ENCODE peak calls at places on chromosomes 16 and 17, in seven cellular contexts. J, V, Q, G, W, I and O are unnamed samples.
A peak's percentile ranks its signal among the peaks of the same experiment; 100 is the strongest.

GRCh38 chr16:82008957-82009592 is 2.2 kb downstream of the SDR42E1 start:
- DNase-seq in W (no peak), V (no peak), I (no peak), G (no peak), J (no peak), Q (no peak), O (no peak)

GRCh38 chr16:74450236-74450635 is 29.0 kb upstream of the CLEC18B start:
- DNase-seq in J (no peak), I (no peak), G (no peak), W (no peak), Q (no peak), V (peak; percentile 22), O (no peak)

GRCh38 chr16:30722443-30722842 is 23.5 kb downstream of the SRCAP start:
- DNase-seq in Q (peak; percentile 31), W (no peak), J (no peak), I (no peak), V (no peak), G (no peak), O (no peak)

GRCh38 chr17:49823614-49824013 is 24.3 kb downstream of the TAC4 start:
- DNase-seq in G (no peak), J (no peak), V (no peak), Q (no peak), W (no peak), I (no peak), O (no peak)

GRCh38 chr17:29256116-29256515 is 9.5 kb downstream of the CRYBA1 start:
- DNase-seq in W (no peak), G (no peak), I (no peak), J (no peak), Q (no peak), V (no peak), O (no peak)

GRCh38 chr17:1787301-1787902 is 25.5 kb downstream of the SERPINF1 start:
- DNase-seq in I (peak; percentile 99), Q (no peak), G (no peak), W (no peak), J (peak; percentile 64), V (peak; percentile 91), O (no peak)

GRCh38 chr17:45812102-45812501 is 28.0 kb downstream of the CRHR1 start:
- DNase-seq in V (peak; percentile 5), I (peak; percentile 40), Q (peak; percentile 30), G (no peak), W (no peak), J (no peak), O (no peak)

GRCh38 chr16:75288181-75288580 is 36.8 kb upstream of the BCAR1 start:
- DNase-seq in J (no peak), Q (no peak), G (no peak), V (no peak), I (no peak), W (no peak), O (no peak)

GRCh38 chr16:68223072-68223471 is 12.9 kb downstream of the ESRP2 start:
- DNase-seq in I (no peak), V (no peak), W (no peak), Q (no peak), J (no peak), G (no peak), O (no peak)

GRCh38 chr17:34131386-34131785 is 123.7 kb upstream of the CCL2 start:
- DNase-seq in V (no peak), I (no peak), G (no peak), W (no peak), J (peak; percentile 47), Q (no peak), O (no peak)

GRCh38 chr17:8122923-8123694 is 797 bp downstream of the HES7 start:
- DNase-seq in V (peak; percentile 34), G (no peak), W (peak; percentile 83), Q (peak; percentile 36), J (peak; percentile 25), I (peak; percentile 39), O (no peak)

GRCh38 chr17:28552201-28552999 is at the start of gene UNC119:
- DNase-seq in I (peak; percentile 89), J (peak; percentile 67), W (peak; percentile 96), V (peak; percentile 72), G (peak; percentile 69), Q (peak; percentile 84), O (peak; percentile 53)

GRCh38 chr16:9966569-9967157 is 215.6 kb downstream of the GRIN2A start:
- DNase-seq in V (no peak), Q (peak; percentile 3), G (no peak), J (no peak), W (no peak), I (no peak), O (no peak)

GRCh38 chr16:31700200-31700529 is 172.5 kb downstream of the AHSP start:
- DNase-seq in V (no peak), J (no peak), G (no peak), W (no peak), Q (no peak), I (peak; percentile 87), O (no peak)

GRCh38 chr17:59513934-59514841 is 51.2 kb upstream of the DHX40 start:
- DNase-seq in V (peak; percentile 90), G (peak; percentile 93), W (no peak), Q (peak; percentile 54), I (peak; percentile 26), J (peak; percentile 77), O (no peak)

GRCh38 chr16:57513371-57514102 is 22.8 kb downstream of the CCDC102A start:
- DNase-seq in Q (no peak), J (no peak), W (no peak), G (peak; percentile 68), I (no peak), V (no peak), O (no peak)

GRCh38 chr17:3552916-3553315 is 4.7 kb downstream of the TRPV3 start:
- DNase-seq in Q (no peak), I (no peak), V (no peak), W (no peak), J (no peak), G (no peak), O (no peak)

GRCh38 chr16:14501331-14502255 is 128.5 kb downstream of the PARN start:
- DNase-seq in J (peak; percentile 84), W (peak; percentile 88), V (peak; percentile 98), I (peak; percentile 78), G (peak; percentile 84), Q (peak; percentile 53), O (no peak)

GRCh38 chr17:13646969-13647368 is 45.2 kb upstream of the HS3ST3A1 start:
- DNase-seq in J (no peak), G (no peak), I (no peak), V (no peak), W (no peak), Q (no peak), O (no peak)

GRCh38 chr17:32266389-32267269 is 997 bp downstream of the RHBDL3 start:
- DNase-seq in W (peak; percentile 91), G (no peak), V (no peak), J (no peak), I (no peak), Q (peak; percentile 53), O (no peak)

GRCh38 chr17:79776378-79777165 is 1.4 kb upstream of the CBX2 start:
- DNase-seq in I (peak; percentile 28), W (no peak), Q (peak; percentile 1), J (no peak), G (no peak), V (no peak), O (no peak)
- H3K4me3 ChIP-seq in I (peak overlapping the region; percentile 93), W (peak overlapping the region; percentile 71), Q (peak overlapping the region; percentile 49), J (peak overlapping the region; percentile 55), G (no peak overlapping the region), V (no peak overlapping the region), O (no peak overlapping the region)

DNA sequence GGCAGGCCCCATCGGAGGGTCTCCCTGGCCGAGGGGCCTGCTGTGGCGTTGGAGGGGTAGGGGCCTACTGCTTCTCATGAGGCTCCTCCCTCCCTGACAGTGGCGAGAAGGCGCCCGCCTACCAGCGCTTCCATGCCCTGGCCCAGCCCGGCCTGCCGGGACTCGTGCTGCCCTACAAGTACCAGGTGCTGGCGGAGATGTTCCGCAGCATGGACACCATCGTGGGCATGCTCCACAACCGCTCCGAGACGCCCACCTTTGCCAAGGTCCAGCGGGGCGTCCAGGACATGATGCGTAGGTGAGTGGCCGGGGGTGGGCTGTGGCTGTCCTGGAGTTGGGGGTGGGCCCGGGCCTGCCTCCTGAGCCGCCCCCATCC is 1.7 kb downstream of the CDT1 start:
- DNase-seq in Q (peak; percentile 29), J (no peak), G (no peak), I (no peak), V (no peak), W (no peak), O (no peak)
- H3K4me3 ChIP-seq in Q (peak overlapping the region; percentile 96), J (no peak overlapping the region), G (no peak overlapping the region), I (peak overlapping the region; percentile 73), V (no peak overlapping the region), W (no peak overlapping the region), O (peak overlapping the region; percentile 93)

GRCh38 chr16:53433930-53434435 is 288 bp upstream of the RBL2 start:
- DNase-seq in W (no peak), Q (no peak), V (peak; percentile 88), I (peak; percentile 71), J (peak; percentile 87), G (no peak), O (peak; percentile 59)

GRCh38 chr16:53435066-53435688 is 906 bp downstream of the RBL2 start:
- DNase-seq in W (peak; percentile 83), Q (peak; percentile 91), I (peak; percentile 85), J (peak; percentile 74), V (peak; percentile 91), G (peak; percentile 82), O (peak; percentile 64)

GRCh38 chr16:53430363-53430762 is 3.9 kb upstream of the RBL2 start:
- DNase-seq in J (no peak), I (no peak), V (no peak), W (no peak), G (no peak), Q (no peak), O (no peak)

GRCh38 chr16:53434436-53435065 is at the start of gene RBL2:
- DNase-seq in J (peak; percentile 10), G (peak; percentile 88), V (peak; percentile 32), Q (peak; percentile 90), I (peak; percentile 16), W (peak; percentile 93), O (peak; percentile 41)

DNA sequence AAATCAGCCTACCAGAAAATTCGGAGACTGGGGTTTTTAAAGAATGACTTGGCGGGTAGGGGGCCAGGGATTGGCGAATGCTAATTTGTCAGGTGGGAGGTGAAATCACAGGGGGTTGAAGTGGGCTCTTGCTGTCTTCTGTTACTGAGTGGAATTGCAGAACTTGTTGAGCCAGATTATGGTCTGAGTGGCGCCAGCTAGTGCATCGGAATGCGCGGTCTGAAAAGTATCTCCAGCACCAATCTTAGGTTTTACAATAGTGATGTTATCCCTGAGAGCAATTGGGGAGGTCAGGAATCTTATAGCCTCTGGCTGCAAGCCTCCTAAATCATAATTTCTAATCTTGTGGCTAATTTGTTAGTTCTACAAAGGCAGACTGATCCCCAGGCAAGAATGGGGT is 762 bp upstream of the RBL2 start:
- DNase-seq in V (peak; percentile 4), G (peak; percentile 61), J (no peak), W (no peak), I (no peak), Q (no peak), O (no peak)
- H3K4me3 ChIP-seq in V (no peak overlapping the region), G (no peak overlapping the region), J (peak overlapping the region; percentile 77), W (peak overlapping the region; percentile 83), I (peak overlapping the region; percentile 89), Q (no peak overlapping the region), O (no peak overlapping the region)

DNA sequence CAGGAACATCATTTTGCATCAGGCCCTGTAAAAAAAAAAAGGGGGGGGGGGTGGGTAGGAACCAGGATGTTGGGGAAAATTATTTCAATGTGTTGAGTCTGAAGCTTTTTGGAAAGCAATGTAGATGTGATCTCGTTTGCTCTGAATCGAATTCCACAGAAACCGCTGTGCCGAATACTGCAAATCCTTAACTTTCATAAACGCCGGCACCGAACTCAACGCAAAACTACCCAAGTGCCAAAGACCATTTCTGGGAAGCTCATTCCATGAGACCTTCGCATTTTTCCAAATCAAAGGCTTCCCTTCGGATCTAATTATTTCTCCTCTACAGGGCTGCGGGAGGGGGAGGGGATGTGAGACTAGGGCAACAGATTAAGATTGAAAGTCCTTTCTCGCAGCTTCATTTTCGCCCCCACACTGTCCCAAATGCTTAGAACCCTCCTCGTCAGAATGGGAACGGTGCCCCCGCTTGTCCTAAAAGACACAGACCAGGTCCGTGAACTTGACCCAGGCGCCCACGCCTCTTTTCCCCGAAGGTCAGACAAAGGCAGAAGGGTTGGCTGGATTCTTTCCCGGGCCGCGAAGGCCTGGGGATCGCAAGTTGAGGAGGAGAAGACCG is 4.0 kb downstream of the PRAC1 start:
- DNase-seq in I (no peak), J (no peak), V (no peak), Q (no peak), G (no peak), W (no peak), O (no peak)
- H3K4me3 ChIP-seq in I (no peak overlapping the region), J (no peak overlapping the region), V (no peak overlapping the region), Q (no peak overlapping the region), G (no peak overlapping the region), W (peak overlapping the region; percentile 68), O (no peak overlapping the region)